ENCODE peak calls at places on chromosomes 5 and 9, in eight cellular contexts. One of them, this sample, is unnamed.

GRCh38 chr5:72523960-72524582 is 16.9 kb upstream of the ZNF366 start:
- DNase-seq in IMR-90: peak
- DNase-seq in body of pancreas: no peak
- DNase-seq in stomach: no peak
- DNase-seq in AG04450: peak
- DNase-seq in cardiac muscle cell: peak
- DNase-seq in psoas muscle: no peak
- DNase-seq in fibroblast of lung: peak
- DNase-seq in this sample: no peak

GRCh38 chr5:93789173-93790070 is 48.0 kb upstream of the POU5F2 start:
- DNase-seq in psoas muscle: no peak
- DNase-seq in cardiac muscle cell: peak
- DNase-seq in fibroblast of lung: peak
- DNase-seq in IMR-90: peak
- DNase-seq in AG04450: peak
- DNase-seq in stomach: no peak
- DNase-seq in body of pancreas: no peak
- DNase-seq in this sample: no peak

GRCh38 chr5:74212336-74212735 is 428.2 kb downstream of the ENC1 start:
- DNase-seq in body of pancreas: no peak
- DNase-seq in cardiac muscle cell: peak
- DNase-seq in AG04450: no peak
- DNase-seq in stomach: no peak
- DNase-seq in fibroblast of lung: peak
- DNase-seq in psoas muscle: no peak
- DNase-seq in IMR-90: peak
- DNase-seq in this sample: no peak

GRCh38 chr5:160979356-160979755 is 127.3 kb upstream of the ATP10B start:
- DNase-seq in psoas muscle: no peak
- DNase-seq in body of pancreas: no peak
- DNase-seq in stomach: no peak
- DNase-seq in IMR-90: no peak
- DNase-seq in cardiac muscle cell: no peak
- DNase-seq in fibroblast of lung: no peak
- DNase-seq in AG04450: no peak
- DNase-seq in this sample: no peak

GRCh38 chr9:36833954-36834353 is 200.1 kb downstream of the PAX5 start:
- DNase-seq in psoas muscle: no peak
- DNase-seq in AG04450: no peak
- DNase-seq in body of pancreas: no peak
- DNase-seq in stomach: no peak
- DNase-seq in cardiac muscle cell: no peak
- DNase-seq in IMR-90: no peak
- DNase-seq in fibroblast of lung: no peak
- DNase-seq in this sample: no peak

GRCh38 chr9:82490019-82490499 is 501.5 kb downstream of the SPATA31D1 start:
- DNase-seq in cardiac muscle cell: peak
- DNase-seq in fibroblast of lung: peak
- DNase-seq in body of pancreas: no peak
- DNase-seq in AG04450: peak
- DNase-seq in psoas muscle: no peak
- DNase-seq in IMR-90: peak
- DNase-seq in stomach: no peak
- DNase-seq in this sample: no peak

GRCh38 chr5:59829389-59829788 is 64.1 kb downstream of the PDE4D start:
- DNase-seq in body of pancreas: no peak
- DNase-seq in fibroblast of lung: peak
- DNase-seq in psoas muscle: no peak
- DNase-seq in AG04450: peak
- DNase-seq in stomach: no peak
- DNase-seq in cardiac muscle cell: peak
- DNase-seq in IMR-90: peak
- DNase-seq in this sample: no peak

GRCh38 chr5:95543017-95543705 is 11.6 kb downstream of the SKIC3 start:
- DNase-seq in fibroblast of lung: peak
- DNase-seq in IMR-90: peak
- DNase-seq in psoas muscle: no peak
- DNase-seq in AG04450: no peak
- DNase-seq in body of pancreas: no peak
- DNase-seq in cardiac muscle cell: peak
- DNase-seq in stomach: no peak
- DNase-seq in this sample: no peak

GRCh38 chr5:10279925-10280720 is 27.6 kb downstream of the CMBL start:
- DNase-seq in psoas muscle: no peak
- DNase-seq in fibroblast of lung: no peak
- DNase-seq in body of pancreas: no peak
- DNase-seq in cardiac muscle cell: no peak
- DNase-seq in stomach: no peak
- DNase-seq in IMR-90: no peak
- DNase-seq in AG04450: no peak
- DNase-seq in this sample: no peak

GRCh38 chr5:110784901-110785300 is 46.1 kb downstream of the SLC25A46 start:
- DNase-seq in psoas muscle: no peak
- DNase-seq in AG04450: no peak
- DNase-seq in body of pancreas: no peak
- DNase-seq in IMR-90: peak
- DNase-seq in fibroblast of lung: no peak
- DNase-seq in cardiac muscle cell: no peak
- DNase-seq in stomach: no peak
- DNase-seq in this sample: no peak

GRCh38 chr5:28104080-28104479 is 1065.7 kb upstream of the CDH9 start:
- DNase-seq in cardiac muscle cell: no peak
- DNase-seq in AG04450: no peak
- DNase-seq in stomach: no peak
- DNase-seq in body of pancreas: no peak
- DNase-seq in psoas muscle: no peak
- DNase-seq in IMR-90: no peak
- DNase-seq in fibroblast of lung: no peak
- DNase-seq in this sample: no peak

GRCh38 chr5:139473105-139473504 is 2.3 kb downstream of the SMIM33 start:
- DNase-seq in fibroblast of lung: no peak
- DNase-seq in AG04450: no peak
- DNase-seq in stomach: no peak
- DNase-seq in cardiac muscle cell: peak
- DNase-seq in IMR-90: no peak
- DNase-seq in body of pancreas: no peak
- DNase-seq in psoas muscle: no peak
- DNase-seq in this sample: no peak

GRCh38 chr5:136769093-136769492 is 403.7 kb upstream of the TRPC7 start:
- DNase-seq in IMR-90: no peak
- DNase-seq in body of pancreas: no peak
- DNase-seq in psoas muscle: no peak
- DNase-seq in stomach: no peak
- DNase-seq in fibroblast of lung: no peak
- DNase-seq in AG04450: no peak
- DNase-seq in cardiac muscle cell: no peak
- DNase-seq in this sample: no peak

GRCh38 chr5:178353461-178353860 is 120.9 kb upstream of the PHYKPL start:
- DNase-seq in body of pancreas: no peak
- DNase-seq in IMR-90: no peak
- DNase-seq in psoas muscle: no peak
- DNase-seq in AG04450: no peak
- DNase-seq in fibroblast of lung: no peak
- DNase-seq in stomach: no peak
- DNase-seq in cardiac muscle cell: no peak
- DNase-seq in this sample: no peak

GRCh38 chr5:168273056-168273980 is 18.1 kb upstream of the WWC1 start:
- DNase-seq in IMR-90: no peak
- DNase-seq in body of pancreas: no peak
- DNase-seq in fibroblast of lung: no peak
- DNase-seq in AG04450: no peak
- DNase-seq in stomach: no peak
- DNase-seq in cardiac muscle cell: no peak
- DNase-seq in psoas muscle: no peak
- DNase-seq in this sample: no peak

GRCh38 chr9:19618816-19619215 is 170.0 kb downstream of the SLC24A2 start:
- DNase-seq in cardiac muscle cell: no peak
- DNase-seq in fibroblast of lung: no peak
- DNase-seq in body of pancreas: no peak
- DNase-seq in psoas muscle: no peak
- DNase-seq in AG04450: no peak
- DNase-seq in IMR-90: no peak
- DNase-seq in stomach: no peak
- DNase-seq in this sample: no peak

GRCh38 chr5:97560176-97560993 is 377.3 kb upstream of the RIOK2 start:
- DNase-seq in fibroblast of lung: no peak
- DNase-seq in IMR-90: no peak
- DNase-seq in body of pancreas: no peak
- DNase-seq in psoas muscle: no peak
- DNase-seq in stomach: no peak
- DNase-seq in cardiac muscle cell: no peak
- DNase-seq in AG04450: no peak
- DNase-seq in this sample: no peak

GRCh38 chr9:20524776-20525175 is 97.5 kb downstream of the MLLT3 start:
- DNase-seq in psoas muscle: no peak
- DNase-seq in cardiac muscle cell: no peak
- DNase-seq in fibroblast of lung: no peak
- DNase-seq in AG04450: no peak
- DNase-seq in IMR-90: no peak
- DNase-seq in body of pancreas: no peak
- DNase-seq in stomach: no peak
- DNase-seq in this sample: no peak

GRCh38 chr5:62214701-62215100 is 91.3 kb upstream of the KIF2A start:
- DNase-seq in AG04450: no peak
- DNase-seq in body of pancreas: no peak
- DNase-seq in fibroblast of lung: no peak
- DNase-seq in psoas muscle: no peak
- DNase-seq in IMR-90: no peak
- DNase-seq in cardiac muscle cell: no peak
- DNase-seq in stomach: no peak
- DNase-seq in this sample: no peak

GRCh38 chr5:72066658-72067057 is 40.6 kb upstream of the MAP1B start:
- DNase-seq in stomach: no peak
- DNase-seq in body of pancreas: no peak
- DNase-seq in IMR-90: peak
- DNase-seq in AG04450: peak
- DNase-seq in fibroblast of lung: peak
- DNase-seq in cardiac muscle cell: peak
- DNase-seq in psoas muscle: no peak
- DNase-seq in this sample: no peak

GRCh38 chr9:132802121-132802795 is 75.8 kb downstream of the AK8 start:
- DNase-seq in psoas muscle: no peak
- DNase-seq in IMR-90: no peak
- DNase-seq in fibroblast of lung: no peak
- DNase-seq in AG04450: no peak
- DNase-seq in cardiac muscle cell: no peak
- DNase-seq in body of pancreas: no peak
- DNase-seq in stomach: no peak
- DNase-seq in this sample: no peak

GRCh38 chr5:93307557-93307956 is 273.5 kb downstream of the NR2F1-AS1 start:
- DNase-seq in stomach: no peak
- DNase-seq in psoas muscle: no peak
- DNase-seq in fibroblast of lung: peak
- DNase-seq in cardiac muscle cell: peak
- DNase-seq in IMR-90: peak
- DNase-seq in body of pancreas: no peak
- DNase-seq in AG04450: no peak
- DNase-seq in this sample: no peak

GRCh38 chr5:172106511-172107356 is 81.3 kb downstream of the STK10 start:
- DNase-seq in psoas muscle: peak
- DNase-seq in cardiac muscle cell: peak
- DNase-seq in AG04450: no peak
- DNase-seq in IMR-90: no peak
- DNase-seq in stomach: peak
- DNase-seq in body of pancreas: peak
- DNase-seq in fibroblast of lung: peak
- DNase-seq in this sample: peak

GRCh38 chr5:69477170-69477569 is 15.4 kb upstream of the OCLN start:
- DNase-seq in cardiac muscle cell: peak
- DNase-seq in psoas muscle: no peak
- DNase-seq in body of pancreas: no peak
- DNase-seq in stomach: no peak
- DNase-seq in AG04450: no peak
- DNase-seq in fibroblast of lung: no peak
- DNase-seq in IMR-90: no peak
- DNase-seq in this sample: no peak
- H3K27ac ChIP-seq in cardiac muscle cell: no peak
- H3K27ac ChIP-seq in psoas muscle: no peak
- H3K27ac ChIP-seq in body of pancreas: no peak
- H3K27ac ChIP-seq in stomach: no peak
- H3K27ac ChIP-seq in AG04450: no peak
- H3K27ac ChIP-seq in fibroblast of lung: no peak
- H3K27ac ChIP-seq in IMR-90: no peak
- H3K27ac ChIP-seq in this sample: no peak

GRCh38 chr9:134217431-134218210 is 53.3 kb upstream of the RNU6ATAC start:
- DNase-seq in stomach: no peak
- DNase-seq in psoas muscle: peak
- DNase-seq in fibroblast of lung: no peak
- DNase-seq in cardiac muscle cell: no peak
- DNase-seq in IMR-90: no peak
- DNase-seq in body of pancreas: no peak
- DNase-seq in AG04450: no peak
- DNase-seq in this sample: peak
- TF ChIP-seq CTCF in stomach: no peak
- TF ChIP-seq CTCF in psoas muscle: peak
- TF ChIP-seq CTCF in fibroblast of lung: peak
- TF ChIP-seq CTCF in cardiac muscle cell: no peak
- TF ChIP-seq CTCF in IMR-90: peak
- TF ChIP-seq CTCF in body of pancreas: no peak
- TF ChIP-seq CTCF in AG04450: no peak
- TF ChIP-seq CTCF in this sample: peak

DNA sequence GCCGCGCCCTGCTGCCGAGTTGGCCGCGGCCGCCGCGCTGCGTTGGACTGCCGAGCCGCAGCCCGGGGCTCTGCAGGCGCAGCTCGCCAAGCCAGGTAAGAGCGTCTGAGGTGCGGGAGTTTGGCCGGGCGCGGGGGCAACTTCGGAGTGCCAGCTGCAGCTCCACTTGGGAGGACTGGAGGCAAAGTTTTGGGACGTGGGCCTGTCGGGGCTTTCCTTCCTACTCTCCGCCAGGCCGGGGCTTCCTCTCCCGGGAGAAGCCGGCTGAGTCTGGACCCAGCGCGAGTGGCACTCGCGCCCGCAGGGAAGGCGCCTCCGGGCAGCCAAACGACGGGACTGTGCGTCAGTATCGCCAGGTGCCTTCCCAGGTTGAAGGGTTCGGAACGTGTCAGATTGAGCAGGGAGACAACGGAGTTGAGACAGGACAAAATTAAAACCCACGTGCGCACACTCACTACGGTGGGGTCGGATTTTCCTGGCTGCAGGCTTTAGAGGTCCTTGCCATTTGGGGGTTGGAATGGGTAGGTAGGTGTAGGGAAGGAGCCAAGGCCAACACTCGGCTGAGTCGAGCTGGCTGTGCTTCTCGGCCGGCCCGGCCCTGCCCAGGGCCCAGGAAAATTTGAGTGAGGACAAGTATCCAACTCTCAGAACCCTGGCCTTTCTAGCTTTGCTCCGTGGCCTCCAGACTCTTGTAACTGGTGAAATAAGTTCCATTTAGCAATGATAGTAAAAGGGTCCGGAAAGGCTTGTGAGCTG is 1.1 kb downstream of the DMRT3 start:
- DNase-seq in AG04450: no peak
- DNase-seq in body of pancreas: no peak
- DNase-seq in IMR-90: no peak
- DNase-seq in cardiac muscle cell: no peak
- DNase-seq in psoas muscle: no peak
- DNase-seq in stomach: no peak
- DNase-seq in fibroblast of lung: no peak
- DNase-seq in this sample: no peak
- H3K4me3 ChIP-seq in AG04450: no peak
- H3K4me3 ChIP-seq in body of pancreas: no peak
- H3K4me3 ChIP-seq in IMR-90: no peak
- H3K4me3 ChIP-seq in cardiac muscle cell: no peak
- H3K4me3 ChIP-seq in psoas muscle: peak
- H3K4me3 ChIP-seq in stomach: peak
- H3K4me3 ChIP-seq in fibroblast of lung: no peak
- H3K4me3 ChIP-seq in this sample: no peak

GRCh38 chr5:7467179-7467578 is 71.2 kb downstream of the ADCY2 start:
- DNase-seq in AG04450: no peak
- DNase-seq in stomach: no peak
- DNase-seq in IMR-90: no peak
- DNase-seq in psoas muscle: no peak
- DNase-seq in cardiac muscle cell: no peak
- DNase-seq in fibroblast of lung: no peak
- DNase-seq in body of pancreas: no peak
- DNase-seq in this sample: no peak
- H3K27ac ChIP-seq in AG04450: no peak
- H3K27ac ChIP-seq in stomach: no peak
- H3K27ac ChIP-seq in IMR-90: no peak
- H3K27ac ChIP-seq in psoas muscle: no peak
- H3K27ac ChIP-seq in cardiac muscle cell: no peak
- H3K27ac ChIP-seq in fibroblast of lung: no peak
- H3K27ac ChIP-seq in body of pancreas: no peak
- H3K27ac ChIP-seq in this sample: no peak